ENCODE peak calls at places on chromosomes 4 and X, in eight cellular contexts. S is T-helper 1 cell; H is CD4-positive, alpha-beta T cell; Y is cardiac fibroblast; X is activated naive CD4-positive, alpha-beta T cell treated with anti-CD3 and anti-CD28 coated beads for 36 hours; U is EH; G is endothelial cell; V is activated CD4-positive, alpha-beta memory T cell treated with anti-CD3 and anti-CD28 coated beads, Interleukin-2, amount 10 ng/mL, durations not matched to agents 7 days and 5 days. T is an unnamed sample.

GRCh38 chrX:155577682-155578081 is 35.1 kb downstream of the TMLHE start:
- DNase-seq in X (peak), Y (no peak), U (no peak), S (no peak), G (no peak), H (no peak), V (peak), T (no peak)

GRCh38 chr4:7826176-7826908 is 113.3 kb downstream of the AFAP1 start:
- DNase-seq in X (no peak), U (no peak), H (no peak), S (no peak), Y (no peak), G (no peak), V (no peak), T (no peak)

GRCh38 chr4:102760645-102761477 is at the start of gene MANBA:
- DNase-seq in Y (peak), X (peak), G (peak), V (peak), U (peak), H (peak), S (peak), T (peak)

GRCh38 chrX:47214435-47215077 is 3.9 kb upstream of the CDK16 start:
- DNase-seq in G (no peak), U (no peak), V (no peak), S (no peak), Y (no peak), X (no peak), H (no peak), T (no peak)

GRCh38 chr4:1009647-1010521 is 1.5 kb upstream of the FGFRL1 start:
- DNase-seq in S (peak), V (peak), H (peak), G (peak), U (peak), Y (peak), X (peak), T (peak)

GRCh38 chrX:11484290-11484689 is 181.4 kb downstream of the ARHGAP6 start:
- DNase-seq in S (no peak), H (no peak), U (no peak), G (no peak), X (no peak), V (no peak), Y (no peak), T (no peak)

GRCh38 chrX:135477576-135477975 is 42.9 kb upstream of the INTS6L start:
- DNase-seq in U (peak), H (peak), Y (peak), G (peak), X (peak), V (peak), S (peak), T (peak)

GRCh38 chr4:185396724-185397402 is at the start of gene ANKRD37:
- DNase-seq in V (no peak), U (no peak), G (peak), Y (peak), X (no peak), S (peak), H (no peak), T (no peak)

GRCh38 chr4:145861331-145862318 is 77.0 kb downstream of the ZNF827 start:
- DNase-seq in Y (no peak), V (no peak), S (no peak), H (no peak), G (no peak), U (no peak), X (no peak), T (no peak)

GRCh38 chr4:62914758-62915157 is 1494.5 kb downstream of the TECRL start:
- DNase-seq in S (no peak), X (no peak), U (no peak), V (no peak), G (no peak), H (no peak), Y (no peak), T (no peak)

GRCh38 chr4:40283968-40284367 is 51.2 kb upstream of the CHRNA9 start:
- DNase-seq in U (peak), Y (no peak), H (peak), X (peak), G (no peak), S (peak), V (peak), T (peak)

GRCh38 chr4:155532373-155532772 is 134.3 kb upstream of the GUCY1A1 start:
- DNase-seq in S (no peak), Y (no peak), G (no peak), X (no peak), H (no peak), U (no peak), V (no peak), T (no peak)

GRCh38 chr4:10093801-10094552 is 22.6 kb downstream of the WDR1 start:
- DNase-seq in U (peak), X (peak), Y (peak), G (no peak), S (peak), V (peak), H (no peak), T (no peak)

GRCh38 chr4:105357258-105357657 is 116.6 kb downstream of the PPA2 start:
- DNase-seq in X (no peak), G (no peak), U (no peak), V (no peak), H (no peak), S (no peak), Y (no peak), T (no peak)

GRCh38 chr4:103095080-103095479 is 4.6 kb downstream of the BDH2 start:
- DNase-seq in Y (no peak), H (no peak), G (no peak), V (no peak), X (no peak), S (no peak), U (no peak), T (no peak)

GRCh38 chr4:13483142-13484044 is 747 bp downstream of the RAB28 start:
- DNase-seq in H (no peak), G (peak), U (peak), X (peak), S (peak), V (peak), Y (peak), T (peak)

GRCh38 chr4:8666581-8666980 is 74.0 kb downstream of the CPZ start:
- DNase-seq in U (no peak), G (no peak), S (no peak), V (no peak), H (no peak), X (no peak), Y (no peak), T (no peak)

GRCh38 chr4:40421839-40422238 is 86.7 kb downstream of the CHRNA9 start:
- DNase-seq in H (no peak), X (no peak), U (no peak), Y (no peak), V (no peak), S (no peak), G (no peak), T (no peak)

GRCh38 chr4:169399976-169400767 is 129.4 kb upstream of the SH3RF1 start:
- DNase-seq in X (no peak), S (no peak), G (no peak), V (no peak), Y (no peak), H (no peak), U (no peak), T (no peak)

GRCh38 chrX:42714981-42715688 is 62.8 kb downstream of the PPP1R2C start:
- DNase-seq in S (peak), H (peak), X (peak), U (peak), Y (no peak), G (peak), V (peak), T (peak)

GRCh38 chrX:133373366-133374079 is 41.8 kb downstream of the GPC4 start:
- DNase-seq in V (no peak), G (no peak), X (no peak), S (no peak), H (no peak), U (no peak), Y (no peak), T (no peak)

GRCh38 chr4:167234388-167234881 is at the start of gene SPOCK3:
- DNase-seq in G (peak), U (peak), H (no peak), Y (peak), V (no peak), X (peak), S (no peak), T (no peak)

GRCh38 chr4:65865489-65865888 is 195.2 kb upstream of the EPHA5 start:
- DNase-seq in H (no peak), Y (peak), S (no peak), G (peak), U (peak), X (no peak), V (no peak), T (no peak)

GRCh38 chr4:83390965-83391364 is 56.3 kb upstream of the HPSE start:
- DNase-seq in H (no peak), Y (no peak), S (no peak), U (no peak), G (no peak), X (no peak), V (no peak), T (no peak)

GRCh38 chr4:184583738-184584502 is 65.3 kb downstream of the CASP3 start:
- DNase-seq in G (no peak), X (peak), H (no peak), U (no peak), V (no peak), Y (no peak), S (no peak), T (no peak)

GRCh38 chr4:116926631-116927295 is 158.6 kb downstream of the TRAM1L1 start:
- DNase-seq in U (no peak), X (no peak), G (no peak), H (no peak), S (no peak), Y (no peak), V (no peak), T (no peak)

GRCh38 chrX:2320580-2321327 is 180.0 kb downstream of the DHRSX start:
- DNase-seq in X (no peak), V (no peak), Y (peak), S (no peak), U (peak), G (no peak), H (no peak), T (no peak)

GRCh38 chrX:145405012-145405411 is 157.7 kb downstream of the SPANXN1 start:
- DNase-seq in G (peak), V (no peak), X (peak), Y (peak), H (no peak), U (peak), S (no peak), T (peak)

GRCh38 chr4:48698029-48698901 is 81.8 kb downstream of the FRYL start:
- DNase-seq in G (no peak), V (no peak), X (no peak), U (peak), S (no peak), Y (peak), H (no peak), T (peak)

GRCh38 chrX:115459883-115460564 is 101.0 kb upstream of the PLS3 start:
- DNase-seq in H (no peak), Y (peak), X (no peak), V (no peak), U (peak), G (no peak), S (no peak), T (no peak)

GRCh38 chr4:78291277-78291676 is 234.2 kb downstream of the FRAS1 start:
- DNase-seq in S (no peak), G (no peak), Y (no peak), V (no peak), H (no peak), X (no peak), U (no peak), T (no peak)

GRCh38 chr4:97457253-97457652 is 686.0 kb downstream of the STPG2 start:
- DNase-seq in V (no peak), U (no peak), X (no peak), Y (no peak), G (no peak), H (no peak), S (no peak), T (no peak)

T was measured in K562.